ENCODE peak calls at places on chromosomes 1 and 21, in nine cellular contexts. W is ovary, P is tibial nerve, L is Peyer's patch, H is heart left ventricle, D is uterus, I is A549, Y is HepG2, A is IMR-90. O is an unnamed sample.

GRCh38 chr1:41321277-41321676 is 40.0 kb upstream of the FOXO6 start:
- DNase-seq in W (no peak), P (no peak), L (no peak), H (no peak), D (no peak), I (no peak), Y (no peak), A (no peak), O (no peak)

GRCh38 chr1:54274881-54275280 is 74.9 kb downstream of the MRPL37 start:
- DNase-seq in W (no peak), P (no peak), L (no peak), H (no peak), D (no peak), I (no peak), Y (no peak), A (no peak), O (no peak)

GRCh38 chr1:229119876-229120275 is 151.0 kb upstream of the RAB4A start:
- DNase-seq in W (no peak), P (no peak), L (no peak), H (no peak), D (no peak), I (no peak), Y (no peak), A (peak), O (no peak)

GRCh38 chr1:22527555-22528296 is 35.6 kb upstream of the EPHA8 start:
- DNase-seq in W (no peak), P (no peak), L (no peak), H (no peak), D (no peak), I (no peak), Y (no peak), A (no peak), O (no peak)

GRCh38 chr1:245475116-245475515 is 320.3 kb downstream of the KIF26B start:
- DNase-seq in W (no peak), P (no peak), L (no peak), H (no peak), D (no peak), I (no peak), Y (no peak), A (peak), O (no peak)

GRCh38 chr1:154955039-154955717 is 721 bp downstream of the PBXIP1 start:
- DNase-seq in W (peak), P (peak), L (peak), H (no peak), D (no peak), I (peak), Y (peak), A (peak), O (peak)

GRCh38 chr1:212938846-212939245 is 11.5 kb upstream of the VASH2 start:
- DNase-seq in W (no peak), P (no peak), L (no peak), H (no peak), D (no peak), I (no peak), Y (no peak), A (no peak), O (no peak)

GRCh38 chr21:42722153-42722552 is 68.7 kb downstream of the PDE9A start:
- DNase-seq in W (no peak), P (no peak), L (no peak), H (no peak), D (no peak), I (no peak), Y (no peak), A (no peak), O (no peak)

GRCh38 chr21:36125513-36126121 is 9.3 kb upstream of the CBR3 start:
- DNase-seq in W (peak), P (peak), L (no peak), H (no peak), D (no peak), I (peak), Y (peak), A (peak), O (peak)

GRCh38 chr21:41361786-41362604 is at the start of gene MX2:
- DNase-seq in W (peak), P (peak), L (peak), H (peak), D (peak), I (no peak), Y (peak), A (peak), O (peak)

GRCh38 chr1:5423109-5423508 is 569.1 kb downstream of the NPHP4 start:
- DNase-seq in W (no peak), P (no peak), L (no peak), H (no peak), D (no peak), I (no peak), Y (no peak), A (no peak), O (peak)

GRCh38 chr1:200670215-200671118 is 760 bp upstream of the DDX59 start:
- DNase-seq in W (no peak), P (peak), L (no peak), H (peak), D (no peak), I (peak), Y (peak), A (peak), O (peak)

GRCh38 chr1:212475151-212475550 is 42.4 kb downstream of the NENF start:
- DNase-seq in W (no peak), P (no peak), L (peak), H (no peak), D (no peak), I (no peak), Y (no peak), A (no peak), O (no peak)

GRCh38 chr21:42454221-42454570 is 41.8 kb downstream of the RSPH1 start:
- DNase-seq in W (no peak), P (no peak), L (peak), H (no peak), D (no peak), I (no peak), Y (no peak), A (no peak), O (peak)

GRCh38 chr1:26787381-26787705 is 407 bp upstream of the PIGV start:
- DNase-seq in W (no peak), P (no peak), L (no peak), H (no peak), D (no peak), I (no peak), Y (no peak), A (peak), O (no peak)

GRCh38 chr1:30356839-30357238 is 366.5 kb downstream of the MATN1 start:
- DNase-seq in W (no peak), P (no peak), L (no peak), H (no peak), D (no peak), I (no peak), Y (no peak), A (no peak), O (no peak)

GRCh38 chr1:26045712-26046312 is at the start of gene SLC30A2:
- DNase-seq in W (no peak), P (no peak), L (no peak), H (no peak), D (no peak), I (no peak), Y (no peak), A (no peak), O (no peak)

GRCh38 chr21:38525454-38525853 is 27.2 kb upstream of the ERG start:
- DNase-seq in W (no peak), P (no peak), L (no peak), H (no peak), D (no peak), I (no peak), Y (no peak), A (no peak), O (no peak)

GRCh38 chr1:94130851-94131595 is 10.1 kb upstream of the ABCA4 start:
- DNase-seq in W (no peak), P (no peak), L (no peak), H (no peak), D (no peak), I (no peak), Y (no peak), A (peak), O (no peak)

GRCh38 chr1:61253059-61253735 is 170.8 kb downstream of the NFIA start:
- DNase-seq in W (peak), P (peak), L (peak), H (peak), D (peak), I (peak), Y (peak), A (peak), O (peak)

GRCh38 chr1:6724517-6725141 is 23.0 kb upstream of the DNAJC11 start:
- DNase-seq in W (peak), P (no peak), L (no peak), H (no peak), D (no peak), I (peak), Y (peak), A (peak), O (peak)

GRCh38 chr1:26288311-26288941 is 8.5 kb downstream of the SH3BGRL3 start:
- DNase-seq in W (no peak), P (no peak), L (no peak), H (no peak), D (no peak), I (no peak), Y (no peak), A (peak), O (no peak)

GRCh38 chr1:199553104-199553503 is 474.4 kb upstream of the NR5A2 start:
- DNase-seq in W (no peak), P (no peak), L (no peak), H (no peak), D (no peak), I (no peak), Y (no peak), A (no peak), O (no peak)

GRCh38 chr1:226919587-226919986 is 20.5 kb upstream of the COQ8A start:
- DNase-seq in W (no peak), P (no peak), L (no peak), H (no peak), D (no peak), I (no peak), Y (no peak), A (no peak), O (no peak)

GRCh38 chr1:161791889-161792655 is 26.0 kb downstream of the ATF6 start:
- DNase-seq in W (no peak), P (no peak), L (no peak), H (no peak), D (no peak), I (no peak), Y (no peak), A (peak), O (no peak)

GRCh38 chr1:24122776-24123175 is 10.8 kb upstream of the MYOM3 start:
- DNase-seq in W (no peak), P (no peak), L (peak), H (peak), D (no peak), I (no peak), Y (no peak), A (no peak), O (no peak)

GRCh38 chr21:27674037-27674436 is 707.1 kb upstream of the ADAMTS5 start:
- DNase-seq in W (no peak), P (no peak), L (no peak), H (no peak), D (no peak), I (no peak), Y (no peak), A (peak), O (no peak)

GRCh38 chr1:97461782-97462181 is 459.1 kb downstream of the DPYD start:
- DNase-seq in W (no peak), P (no peak), L (no peak), H (no peak), D (no peak), I (no peak), Y (no peak), A (no peak), O (no peak)

GRCh38 chr1:5646486-5646885 is 345.7 kb downstream of the NPHP4 start:
- DNase-seq in W (no peak), P (no peak), L (no peak), H (no peak), D (no peak), I (no peak), Y (peak), A (no peak), O (no peak)

GRCh38 chr21:30434033-30434631 is 4.1 kb downstream of the KRTAP13-4 start:
- DNase-seq in W (no peak), P (peak), L (no peak), H (no peak), D (no peak), I (peak), Y (no peak), A (no peak), O (no peak)

GRCh38 chr1:199089393-199090122 is 450.7 kb downstream of the PTPRC start:
- DNase-seq in W (no peak), P (no peak), L (no peak), H (no peak), D (no peak), I (no peak), Y (no peak), A (peak), O (no peak)

GRCh38 chr21:33325222-33326067 is 675 bp downstream of the IFNAR1 start:
- DNase-seq in W (peak), P (peak), L (peak), H (peak), D (peak), I (peak), Y (peak), A (peak), O (peak)
- TF ChIP-seq POLR2A in W (no peak), P (no peak), L (no peak), H (no peak), D (no peak), I (no peak), Y (no peak), A (peak), O (peak)

GRCh38 chr1:222813866-222814535 is 838 bp upstream of the DISP1 start:
- DNase-seq in W (no peak), P (peak), L (no peak), H (no peak), D (no peak), I (no peak), Y (no peak), A (peak), O (no peak)
- H3K27ac ChIP-seq in W (no peak), P (peak), L (peak), H (peak), D (peak), I (peak), Y (peak), A (peak), O (peak)

GRCh38 chr21:22278366-22278765 is 1280.2 kb downstream of the NCAM2 start:
- DNase-seq in W (no peak), P (no peak), L (no peak), H (no peak), D (no peak), I (no peak), Y (no peak), A (no peak), O (no peak)
- TF ChIP-seq CTCF in W (no peak), P (no peak), L (no peak), H (no peak), D (no peak), I (no peak), Y (no peak), A (no peak), O (no peak)

DNA sequence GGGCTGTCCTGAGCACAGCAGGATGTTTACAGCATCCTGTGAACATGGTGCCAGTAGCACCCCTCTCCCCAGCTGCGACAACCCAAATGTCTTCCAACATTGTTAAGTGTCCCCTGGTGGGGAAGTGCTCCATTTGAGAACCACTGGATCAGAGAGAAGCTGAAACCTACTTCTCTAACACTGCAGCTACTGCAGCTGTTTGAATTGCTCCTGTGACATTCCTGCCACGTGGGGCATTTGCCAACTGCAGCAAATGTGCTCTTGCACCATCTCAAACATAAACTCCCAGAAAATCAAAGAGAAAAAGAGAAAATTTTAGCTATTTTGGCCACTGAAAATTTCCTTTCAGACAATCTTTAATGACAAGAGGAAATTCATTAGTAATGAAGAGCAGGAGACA is 11.0 kb downstream of the SLC2A5 start:
- DNase-seq in W (no peak), P (no peak), L (peak), H (no peak), D (no peak), I (no peak), Y (peak), A (peak), O (no peak)
- TF ChIP-seq POLR2A in W (no peak), P (no peak), L (no peak), H (no peak), D (no peak), I (no peak), Y (no peak), A (no peak), O (no peak)

DNA sequence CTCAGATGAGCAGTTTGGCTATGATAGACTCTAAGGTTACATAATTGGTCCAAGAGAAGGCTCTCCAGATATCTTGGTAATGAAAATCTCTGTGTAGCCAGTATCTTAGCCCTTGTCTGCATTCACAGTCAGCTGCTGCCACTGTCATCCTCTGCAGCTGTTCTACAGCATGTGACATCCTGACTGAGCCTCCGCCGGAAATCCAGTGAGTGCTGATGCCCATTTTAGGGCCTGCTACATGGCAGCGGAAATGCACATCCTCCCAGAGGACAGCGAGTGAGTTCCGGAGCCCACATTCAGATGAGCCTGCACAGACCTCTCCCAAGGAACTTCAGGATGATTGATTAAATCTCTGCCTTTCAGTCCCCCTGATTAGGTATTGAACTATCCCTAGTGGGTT is 237.1 kb downstream of the HHIPL2 start:
- DNase-seq in W (no peak), P (no peak), L (no peak), H (peak), D (no peak), I (no peak), Y (no peak), A (no peak), O (no peak)
- H3K27ac ChIP-seq in W (no peak), P (no peak), L (no peak), H (no peak), D (no peak), I (no peak), Y (no peak), A (no peak), O (no peak)

DNA sequence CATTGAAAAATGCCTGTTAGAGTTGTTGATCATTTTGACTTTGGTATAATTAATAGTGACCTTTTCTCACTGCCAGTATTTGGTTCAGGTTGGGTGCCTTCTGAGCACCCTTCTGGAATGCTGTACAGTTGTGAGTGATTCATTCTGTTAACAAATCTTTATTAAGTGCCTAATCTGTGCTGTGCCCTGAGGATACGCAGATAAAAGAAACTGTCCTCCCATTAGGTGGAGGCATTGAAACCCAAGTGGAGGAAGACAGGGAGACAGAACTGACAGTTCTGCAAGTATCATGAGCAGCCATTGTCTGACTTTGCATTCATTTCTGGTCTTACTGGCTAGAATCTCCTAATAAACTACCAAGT is 76.1 kb upstream of the ZNF326 start:
- DNase-seq in W (no peak), P (no peak), L (no peak), H (no peak), D (no peak), I (no peak), Y (no peak), A (no peak), O (no peak)
- TF ChIP-seq CTCF in W (no peak), P (no peak), L (no peak), H (no peak), D (no peak), I (no peak), Y (no peak), A (no peak), O (no peak)

GRCh38 chr1:175536921-175537320 is 206.5 kb downstream of the TNR start:
- DNase-seq in W (no peak), P (no peak), L (no peak), H (no peak), D (no peak), I (no peak), Y (no peak), A (no peak), O (no peak)
- TF ChIP-seq POLR2A in W (no peak), P (no peak), L (no peak), H (no peak), D (no peak), I (no peak), Y (no peak), A (no peak), O (no peak)